ENCODE peak calls at places on chromosomes 12 and 14, in eight cellular contexts. One of them, this sample, is unnamed.

GRCh38 chr12:62986844-62987243 is 51.9 kb upstream of the PPM1H start:
- DNase-seq in CD8-positive, alpha-beta T cell: no peak
- DNase-seq in NCI-H2171: no peak
- DNase-seq in astrocyte of the cerebellum: no peak
- DNase-seq in head of caudate nucleus: no peak
- DNase-seq in stimulated activated naive CD8-positive, alpha-beta T cell treated with anti-CD3 and anti-CD28 coated beads, Interleukin-15, Interleukin-2, amounts not matched to agents 100 U/mL and 50 U/mL, for 24 hours: no peak
- DNase-seq in NCI-H1436: no peak
- DNase-seq in NCI-H524: no peak
- DNase-seq in this sample: no peak

GRCh38 chr12:2273751-2274150 is 221.0 kb downstream of the CACNA1C start:
- DNase-seq in CD8-positive, alpha-beta T cell: no peak
- DNase-seq in NCI-H2171: no peak
- DNase-seq in astrocyte of the cerebellum: no peak
- DNase-seq in head of caudate nucleus: no peak
- DNase-seq in stimulated activated naive CD8-positive, alpha-beta T cell treated with anti-CD3 and anti-CD28 coated beads, Interleukin-15, Interleukin-2, amounts not matched to agents 100 U/mL and 50 U/mL, for 24 hours: no peak
- DNase-seq in NCI-H1436: no peak
- DNase-seq in NCI-H524: no peak
- DNase-seq in this sample: no peak

GRCh38 chr14:90758959-90759358 is 57.3 kb downstream of the TTC7B start:
- DNase-seq in CD8-positive, alpha-beta T cell: no peak
- DNase-seq in NCI-H2171: no peak
- DNase-seq in astrocyte of the cerebellum: no peak
- DNase-seq in head of caudate nucleus: peak; percentile 63
- DNase-seq in stimulated activated naive CD8-positive, alpha-beta T cell treated with anti-CD3 and anti-CD28 coated beads, Interleukin-15, Interleukin-2, amounts not matched to agents 100 U/mL and 50 U/mL, for 24 hours: peak; percentile 24
- DNase-seq in NCI-H1436: no peak
- DNase-seq in NCI-H524: no peak
- DNase-seq in this sample: no peak

GRCh38 chr14:100302616-100303015 is 3.6 kb downstream of the SLC25A29 start:
- DNase-seq in CD8-positive, alpha-beta T cell: no peak
- DNase-seq in NCI-H2171: no peak
- DNase-seq in astrocyte of the cerebellum: no peak
- DNase-seq in head of caudate nucleus: no peak
- DNase-seq in stimulated activated naive CD8-positive, alpha-beta T cell treated with anti-CD3 and anti-CD28 coated beads, Interleukin-15, Interleukin-2, amounts not matched to agents 100 U/mL and 50 U/mL, for 24 hours: no peak
- DNase-seq in NCI-H1436: no peak
- DNase-seq in NCI-H524: no peak
- DNase-seq in this sample: no peak

GRCh38 chr14:101102875-101103274 is 199.4 kb upstream of the RTL1 start:
- DNase-seq in CD8-positive, alpha-beta T cell: no peak
- DNase-seq in NCI-H2171: no peak
- DNase-seq in astrocyte of the cerebellum: no peak
- DNase-seq in head of caudate nucleus: no peak
- DNase-seq in stimulated activated naive CD8-positive, alpha-beta T cell treated with anti-CD3 and anti-CD28 coated beads, Interleukin-15, Interleukin-2, amounts not matched to agents 100 U/mL and 50 U/mL, for 24 hours: no peak
- DNase-seq in NCI-H1436: no peak
- DNase-seq in NCI-H524: no peak
- DNase-seq in this sample: no peak

GRCh38 chr14:64734990-64735389 is 30.8 kb downstream of the PLEKHG3 start:
- DNase-seq in CD8-positive, alpha-beta T cell: no peak
- DNase-seq in NCI-H2171: peak; percentile 79
- DNase-seq in astrocyte of the cerebellum: no peak
- DNase-seq in head of caudate nucleus: no peak
- DNase-seq in stimulated activated naive CD8-positive, alpha-beta T cell treated with anti-CD3 and anti-CD28 coated beads, Interleukin-15, Interleukin-2, amounts not matched to agents 100 U/mL and 50 U/mL, for 24 hours: no peak
- DNase-seq in NCI-H1436: peak; percentile 52
- DNase-seq in NCI-H524: peak; percentile 94
- DNase-seq in this sample: no peak

GRCh38 chr12:89737000-89737399 is 28.4 kb upstream of the ATP2B1 start:
- DNase-seq in CD8-positive, alpha-beta T cell: no peak
- DNase-seq in NCI-H2171: no peak
- DNase-seq in astrocyte of the cerebellum: no peak
- DNase-seq in head of caudate nucleus: no peak
- DNase-seq in stimulated activated naive CD8-positive, alpha-beta T cell treated with anti-CD3 and anti-CD28 coated beads, Interleukin-15, Interleukin-2, amounts not matched to agents 100 U/mL and 50 U/mL, for 24 hours: no peak
- DNase-seq in NCI-H1436: no peak
- DNase-seq in NCI-H524: no peak
- DNase-seq in this sample: no peak

GRCh38 chr12:116551952-116552749 is 7.0 kb upstream of the MAP1LC3B2 start:
- DNase-seq in CD8-positive, alpha-beta T cell: no peak
- DNase-seq in NCI-H2171: no peak
- DNase-seq in astrocyte of the cerebellum: no peak
- DNase-seq in head of caudate nucleus: no peak
- DNase-seq in stimulated activated naive CD8-positive, alpha-beta T cell treated with anti-CD3 and anti-CD28 coated beads, Interleukin-15, Interleukin-2, amounts not matched to agents 100 U/mL and 50 U/mL, for 24 hours: no peak
- DNase-seq in NCI-H1436: no peak
- DNase-seq in NCI-H524: no peak
- DNase-seq in this sample: no peak

GRCh38 chr14:96575233-96575632 is 73.1 kb downstream of the PAPOLA start:
- DNase-seq in CD8-positive, alpha-beta T cell: no peak
- DNase-seq in NCI-H2171: no peak
- DNase-seq in astrocyte of the cerebellum: no peak
- DNase-seq in head of caudate nucleus: no peak
- DNase-seq in stimulated activated naive CD8-positive, alpha-beta T cell treated with anti-CD3 and anti-CD28 coated beads, Interleukin-15, Interleukin-2, amounts not matched to agents 100 U/mL and 50 U/mL, for 24 hours: no peak
- DNase-seq in NCI-H1436: no peak
- DNase-seq in NCI-H524: no peak
- DNase-seq in this sample: peak; percentile 31

GRCh38 chr12:55728185-55728931 is 451 bp downstream of the CD63 start:
- DNase-seq in CD8-positive, alpha-beta T cell: no peak
- DNase-seq in NCI-H2171: no peak
- DNase-seq in astrocyte of the cerebellum: no peak
- DNase-seq in head of caudate nucleus: peak; percentile 81
- DNase-seq in stimulated activated naive CD8-positive, alpha-beta T cell treated with anti-CD3 and anti-CD28 coated beads, Interleukin-15, Interleukin-2, amounts not matched to agents 100 U/mL and 50 U/mL, for 24 hours: peak; percentile 49
- DNase-seq in NCI-H1436: peak; percentile 39
- DNase-seq in NCI-H524: no peak
- DNase-seq in this sample: no peak

GRCh38 chr12:45329238-45329637 is 113.3 kb downstream of the ANO6 start:
- DNase-seq in CD8-positive, alpha-beta T cell: no peak
- DNase-seq in NCI-H2171: no peak
- DNase-seq in astrocyte of the cerebellum: no peak
- DNase-seq in head of caudate nucleus: no peak
- DNase-seq in stimulated activated naive CD8-positive, alpha-beta T cell treated with anti-CD3 and anti-CD28 coated beads, Interleukin-15, Interleukin-2, amounts not matched to agents 100 U/mL and 50 U/mL, for 24 hours: no peak
- DNase-seq in NCI-H1436: no peak
- DNase-seq in NCI-H524: no peak
- DNase-seq in this sample: no peak

GRCh38 chr14:96060161-96060933 is 21.2 kb downstream of the C14orf132 start:
- DNase-seq in CD8-positive, alpha-beta T cell: no peak
- DNase-seq in NCI-H2171: no peak
- DNase-seq in astrocyte of the cerebellum: no peak
- DNase-seq in head of caudate nucleus: no peak
- DNase-seq in stimulated activated naive CD8-positive, alpha-beta T cell treated with anti-CD3 and anti-CD28 coated beads, Interleukin-15, Interleukin-2, amounts not matched to agents 100 U/mL and 50 U/mL, for 24 hours: no peak
- DNase-seq in NCI-H1436: no peak
- DNase-seq in NCI-H524: no peak
- DNase-seq in this sample: no peak

GRCh38 chr12:75048763-75049162 is 160.9 kb downstream of the KCNC2 start:
- DNase-seq in CD8-positive, alpha-beta T cell: no peak
- DNase-seq in NCI-H2171: no peak
- DNase-seq in astrocyte of the cerebellum: no peak
- DNase-seq in head of caudate nucleus: no peak
- DNase-seq in stimulated activated naive CD8-positive, alpha-beta T cell treated with anti-CD3 and anti-CD28 coated beads, Interleukin-15, Interleukin-2, amounts not matched to agents 100 U/mL and 50 U/mL, for 24 hours: no peak
- DNase-seq in NCI-H1436: no peak
- DNase-seq in NCI-H524: no peak
- DNase-seq in this sample: no peak

GRCh38 chr12:5587701-5588100 is 155.8 kb downstream of the NTF3 start:
- DNase-seq in CD8-positive, alpha-beta T cell: no peak
- DNase-seq in NCI-H2171: no peak
- DNase-seq in astrocyte of the cerebellum: no peak
- DNase-seq in head of caudate nucleus: no peak
- DNase-seq in stimulated activated naive CD8-positive, alpha-beta T cell treated with anti-CD3 and anti-CD28 coated beads, Interleukin-15, Interleukin-2, amounts not matched to agents 100 U/mL and 50 U/mL, for 24 hours: no peak
- DNase-seq in NCI-H1436: no peak
- DNase-seq in NCI-H524: peak; percentile 41
- DNase-seq in this sample: no peak

GRCh38 chr14:91177073-91177796 is 63.4 kb downstream of the DGLUCY start:
- DNase-seq in CD8-positive, alpha-beta T cell: peak; percentile 60
- DNase-seq in NCI-H2171: peak; percentile 55
- DNase-seq in astrocyte of the cerebellum: peak; percentile 54
- DNase-seq in head of caudate nucleus: peak; percentile 52
- DNase-seq in stimulated activated naive CD8-positive, alpha-beta T cell treated with anti-CD3 and anti-CD28 coated beads, Interleukin-15, Interleukin-2, amounts not matched to agents 100 U/mL and 50 U/mL, for 24 hours: peak; percentile 59
- DNase-seq in NCI-H1436: peak; percentile 40
- DNase-seq in NCI-H524: peak; percentile 40
- DNase-seq in this sample: peak; percentile 97

GRCh38 chr12:72380441-72380840 is 108.3 kb downstream of the TRHDE start:
- DNase-seq in CD8-positive, alpha-beta T cell: no peak
- DNase-seq in NCI-H2171: no peak
- DNase-seq in astrocyte of the cerebellum: no peak
- DNase-seq in head of caudate nucleus: no peak
- DNase-seq in stimulated activated naive CD8-positive, alpha-beta T cell treated with anti-CD3 and anti-CD28 coated beads, Interleukin-15, Interleukin-2, amounts not matched to agents 100 U/mL and 50 U/mL, for 24 hours: no peak
- DNase-seq in NCI-H1436: no peak
- DNase-seq in NCI-H524: no peak
- DNase-seq in this sample: no peak

GRCh38 chr14:44108601-44109000 is 398.5 kb downstream of the FSCB start:
- DNase-seq in CD8-positive, alpha-beta T cell: no peak
- DNase-seq in NCI-H2171: no peak
- DNase-seq in astrocyte of the cerebellum: no peak
- DNase-seq in head of caudate nucleus: no peak
- DNase-seq in stimulated activated naive CD8-positive, alpha-beta T cell treated with anti-CD3 and anti-CD28 coated beads, Interleukin-15, Interleukin-2, amounts not matched to agents 100 U/mL and 50 U/mL, for 24 hours: no peak
- DNase-seq in NCI-H1436: no peak
- DNase-seq in NCI-H524: no peak
- DNase-seq in this sample: no peak

GRCh38 chr14:95609398-95609990 is 74.6 kb downstream of the GLRX5 start:
- DNase-seq in CD8-positive, alpha-beta T cell: no peak
- DNase-seq in NCI-H2171: no peak
- DNase-seq in astrocyte of the cerebellum: no peak
- DNase-seq in head of caudate nucleus: peak; percentile 43
- DNase-seq in stimulated activated naive CD8-positive, alpha-beta T cell treated with anti-CD3 and anti-CD28 coated beads, Interleukin-15, Interleukin-2, amounts not matched to agents 100 U/mL and 50 U/mL, for 24 hours: peak; percentile 16
- DNase-seq in NCI-H1436: peak; percentile 63
- DNase-seq in NCI-H524: peak; percentile 63
- DNase-seq in this sample: peak; percentile 89

GRCh38 chr12:20657496-20657895 is 37.6 kb upstream of the SLCO1C1 start:
- DNase-seq in CD8-positive, alpha-beta T cell: no peak
- DNase-seq in NCI-H2171: no peak
- DNase-seq in astrocyte of the cerebellum: no peak
- DNase-seq in head of caudate nucleus: no peak
- DNase-seq in stimulated activated naive CD8-positive, alpha-beta T cell treated with anti-CD3 and anti-CD28 coated beads, Interleukin-15, Interleukin-2, amounts not matched to agents 100 U/mL and 50 U/mL, for 24 hours: no peak
- DNase-seq in NCI-H1436: no peak
- DNase-seq in NCI-H524: no peak
- DNase-seq in this sample: no peak

GRCh38 chr14:104542871-104543830 is 36.4 kb upstream of the C14orf180 start:
- DNase-seq in CD8-positive, alpha-beta T cell: no peak
- DNase-seq in NCI-H2171: no peak
- DNase-seq in astrocyte of the cerebellum: no peak
- DNase-seq in head of caudate nucleus: no peak
- DNase-seq in stimulated activated naive CD8-positive, alpha-beta T cell treated with anti-CD3 and anti-CD28 coated beads, Interleukin-15, Interleukin-2, amounts not matched to agents 100 U/mL and 50 U/mL, for 24 hours: no peak
- DNase-seq in NCI-H1436: no peak
- DNase-seq in NCI-H524: no peak
- DNase-seq in this sample: no peak

GRCh38 chr12:100675432-100675831 is 101.9 kb downstream of the GAS2L3 start:
- DNase-seq in CD8-positive, alpha-beta T cell: no peak
- DNase-seq in NCI-H2171: peak; percentile 57
- DNase-seq in astrocyte of the cerebellum: peak; percentile 59
- DNase-seq in head of caudate nucleus: peak; percentile 61
- DNase-seq in stimulated activated naive CD8-positive, alpha-beta T cell treated with anti-CD3 and anti-CD28 coated beads, Interleukin-15, Interleukin-2, amounts not matched to agents 100 U/mL and 50 U/mL, for 24 hours: no peak
- DNase-seq in NCI-H1436: peak; percentile 18
- DNase-seq in NCI-H524: no peak
- DNase-seq in this sample: peak; percentile 39

GRCh38 chr14:55433880-55434804 is 6.3 kb downstream of the TBPL2 start:
- DNase-seq in CD8-positive, alpha-beta T cell: no peak
- DNase-seq in NCI-H2171: no peak
- DNase-seq in astrocyte of the cerebellum: no peak
- DNase-seq in head of caudate nucleus: no peak
- DNase-seq in stimulated activated naive CD8-positive, alpha-beta T cell treated with anti-CD3 and anti-CD28 coated beads, Interleukin-15, Interleukin-2, amounts not matched to agents 100 U/mL and 50 U/mL, for 24 hours: no peak
- DNase-seq in NCI-H1436: no peak
- DNase-seq in NCI-H524: no peak
- DNase-seq in this sample: no peak

GRCh38 chr12:108308432-108308831 is 30.7 kb downstream of the CMKLR1 start:
- DNase-seq in CD8-positive, alpha-beta T cell: no peak
- DNase-seq in NCI-H2171: no peak
- DNase-seq in astrocyte of the cerebellum: no peak
- DNase-seq in head of caudate nucleus: no peak
- DNase-seq in stimulated activated naive CD8-positive, alpha-beta T cell treated with anti-CD3 and anti-CD28 coated beads, Interleukin-15, Interleukin-2, amounts not matched to agents 100 U/mL and 50 U/mL, for 24 hours: no peak
- DNase-seq in NCI-H1436: no peak
- DNase-seq in NCI-H524: no peak
- DNase-seq in this sample: no peak

GRCh38 chr12:15863258-15863835 is 18.8 kb upstream of the STRAP start:
- DNase-seq in CD8-positive, alpha-beta T cell: no peak
- DNase-seq in NCI-H2171: no peak
- DNase-seq in astrocyte of the cerebellum: no peak
- DNase-seq in head of caudate nucleus: no peak
- DNase-seq in stimulated activated naive CD8-positive, alpha-beta T cell treated with anti-CD3 and anti-CD28 coated beads, Interleukin-15, Interleukin-2, amounts not matched to agents 100 U/mL and 50 U/mL, for 24 hours: no peak
- DNase-seq in NCI-H1436: no peak
- DNase-seq in NCI-H524: no peak
- DNase-seq in this sample: no peak

GRCh38 chr12:47730341-47730744 is 5.1 kb upstream of the ENDOU start:
- DNase-seq in CD8-positive, alpha-beta T cell: no peak
- DNase-seq in NCI-H2171: no peak
- DNase-seq in astrocyte of the cerebellum: no peak
- DNase-seq in head of caudate nucleus: no peak
- DNase-seq in stimulated activated naive CD8-positive, alpha-beta T cell treated with anti-CD3 and anti-CD28 coated beads, Interleukin-15, Interleukin-2, amounts not matched to agents 100 U/mL and 50 U/mL, for 24 hours: no peak
- DNase-seq in NCI-H1436: no peak
- DNase-seq in NCI-H524: no peak
- DNase-seq in this sample: no peak

GRCh38 chr14:103000291-103000921 is 56.9 kb downstream of the CDC42BPB start:
- DNase-seq in CD8-positive, alpha-beta T cell: no peak
- DNase-seq in NCI-H2171: no peak
- DNase-seq in astrocyte of the cerebellum: no peak
- DNase-seq in head of caudate nucleus: no peak
- DNase-seq in stimulated activated naive CD8-positive, alpha-beta T cell treated with anti-CD3 and anti-CD28 coated beads, Interleukin-15, Interleukin-2, amounts not matched to agents 100 U/mL and 50 U/mL, for 24 hours: no peak
- DNase-seq in NCI-H1436: no peak
- DNase-seq in NCI-H524: no peak
- DNase-seq in this sample: no peak

GRCh38 chr12:11654338-11654737 is 4.9 kb downstream of the ETV6 start:
- DNase-seq in CD8-positive, alpha-beta T cell: no peak
- DNase-seq in NCI-H2171: no peak
- DNase-seq in astrocyte of the cerebellum: no peak
- DNase-seq in head of caudate nucleus: no peak
- DNase-seq in stimulated activated naive CD8-positive, alpha-beta T cell treated with anti-CD3 and anti-CD28 coated beads, Interleukin-15, Interleukin-2, amounts not matched to agents 100 U/mL and 50 U/mL, for 24 hours: no peak
- DNase-seq in NCI-H1436: no peak
- DNase-seq in NCI-H524: no peak
- DNase-seq in this sample: no peak

GRCh38 chr14:32694795-32695449 is 243.8 kb upstream of the NPAS3 start:
- DNase-seq in CD8-positive, alpha-beta T cell: no peak
- DNase-seq in NCI-H2171: no peak
- DNase-seq in astrocyte of the cerebellum: no peak
- DNase-seq in head of caudate nucleus: no peak
- DNase-seq in stimulated activated naive CD8-positive, alpha-beta T cell treated with anti-CD3 and anti-CD28 coated beads, Interleukin-15, Interleukin-2, amounts not matched to agents 100 U/mL and 50 U/mL, for 24 hours: no peak
- DNase-seq in NCI-H1436: no peak
- DNase-seq in NCI-H524: no peak
- DNase-seq in this sample: no peak

GRCh38 chr12:29216797-29217583 is 67.9 kb downstream of the FAR2 start:
- DNase-seq in CD8-positive, alpha-beta T cell: no peak
- DNase-seq in NCI-H2171: peak; percentile 28
- DNase-seq in astrocyte of the cerebellum: no peak
- DNase-seq in head of caudate nucleus: no peak
- DNase-seq in stimulated activated naive CD8-positive, alpha-beta T cell treated with anti-CD3 and anti-CD28 coated beads, Interleukin-15, Interleukin-2, amounts not matched to agents 100 U/mL and 50 U/mL, for 24 hours: no peak
- DNase-seq in NCI-H1436: no peak
- DNase-seq in NCI-H524: no peak
- DNase-seq in this sample: no peak

GRCh38 chr14:80095623-80096022 is 115.7 kb downstream of the DIO2 start:
- DNase-seq in CD8-positive, alpha-beta T cell: no peak
- DNase-seq in NCI-H2171: no peak
- DNase-seq in astrocyte of the cerebellum: peak; percentile 2
- DNase-seq in head of caudate nucleus: no peak
- DNase-seq in stimulated activated naive CD8-positive, alpha-beta T cell treated with anti-CD3 and anti-CD28 coated beads, Interleukin-15, Interleukin-2, amounts not matched to agents 100 U/mL and 50 U/mL, for 24 hours: no peak
- DNase-seq in NCI-H1436: no peak
- DNase-seq in NCI-H524: no peak
- DNase-seq in this sample: no peak

GRCh38 chr14:91405241-91405721 is 12.3 kb downstream of the CCDC88C start:
- DNase-seq in CD8-positive, alpha-beta T cell: peak; percentile 88
- DNase-seq in NCI-H2171: no peak
- DNase-seq in astrocyte of the cerebellum: no peak
- DNase-seq in head of caudate nucleus: no peak
- DNase-seq in stimulated activated naive CD8-positive, alpha-beta T cell treated with anti-CD3 and anti-CD28 coated beads, Interleukin-15, Interleukin-2, amounts not matched to agents 100 U/mL and 50 U/mL, for 24 hours: peak; percentile 73
- DNase-seq in NCI-H1436: no peak
- DNase-seq in NCI-H524: no peak
- DNase-seq in this sample: no peak

GRCh38 chr12:32413412-32413811 is 14.1 kb downstream of the FGD4 start:
- DNase-seq in CD8-positive, alpha-beta T cell: no peak
- DNase-seq in NCI-H2171: no peak
- DNase-seq in astrocyte of the cerebellum: no peak
- DNase-seq in head of caudate nucleus: no peak
- DNase-seq in stimulated activated naive CD8-positive, alpha-beta T cell treated with anti-CD3 and anti-CD28 coated beads, Interleukin-15, Interleukin-2, amounts not matched to agents 100 U/mL and 50 U/mL, for 24 hours: no peak
- DNase-seq in NCI-H1436: no peak
- DNase-seq in NCI-H524: no peak
- DNase-seq in this sample: no peak

GRCh38 chr12:3655331-3655900 is 97.5 kb downstream of the CRACR2A start:
- DNase-seq in CD8-positive, alpha-beta T cell: no peak
- DNase-seq in NCI-H2171: peak; percentile 22
- DNase-seq in astrocyte of the cerebellum: no peak
- DNase-seq in head of caudate nucleus: peak; percentile 5
- DNase-seq in stimulated activated naive CD8-positive, alpha-beta T cell treated with anti-CD3 and anti-CD28 coated beads, Interleukin-15, Interleukin-2, amounts not matched to agents 100 U/mL and 50 U/mL, for 24 hours: no peak
- DNase-seq in NCI-H1436: peak; percentile 31
- DNase-seq in NCI-H524: peak; percentile 28
- DNase-seq in this sample: peak; percentile 61

GRCh38 chr12:54394281-54394719 is 9.8 kb upstream of the ZNF385A start:
- DNase-seq in CD8-positive, alpha-beta T cell: no peak
- DNase-seq in NCI-H2171: peak; percentile 75
- DNase-seq in astrocyte of the cerebellum: peak; percentile 13
- DNase-seq in head of caudate nucleus: peak; percentile 84
- DNase-seq in stimulated activated naive CD8-positive, alpha-beta T cell treated with anti-CD3 and anti-CD28 coated beads, Interleukin-15, Interleukin-2, amounts not matched to agents 100 U/mL and 50 U/mL, for 24 hours: peak; percentile 70
- DNase-seq in NCI-H1436: peak; percentile 60
- DNase-seq in NCI-H524: peak; percentile 72
- DNase-seq in this sample: peak; percentile 28

This sample was measured in NCI-H1694 treated with DMSO at 0.1 percent for 48 hours.